ENCODE peak calls at places on chromosomes 3 and 15, in eight cellular contexts. A is pancreas; E is body of pancreas; B is lung; I is CD8-positive, alpha-beta memory T cell; J is AG04450; K is heart right ventricle; U is cardiac muscle cell. L is an unnamed sample.
A peak's percentile ranks its signal among the peaks of the same experiment; 100 is the strongest.

GRCh38 chr3:50873376-50874157 is 198.8 kb downstream of the DOCK3 start:
- DNase-seq in K (no peak), E (no peak), U (no peak), J (no peak), I (no peak), A (no peak), B (no peak), L (no peak)

GRCh38 chr15:47844437-47844836 is 127.1 kb downstream of the SEMA6D start:
- DNase-seq in E (no peak), J (no peak), U (no peak), K (no peak), B (no peak), A (no peak), I (no peak), L (no peak)

GRCh38 chr3:480070-480469 is 283.5 kb downstream of the CHL1 start:
- DNase-seq in K (no peak), U (no peak), E (no peak), I (no peak), J (no peak), A (no peak), B (no peak), L (no peak)

GRCh38 chr15:59313703-59314332 is 58.9 kb downstream of the MYO1E start:
- DNase-seq in A (peak; percentile 85), U (no peak), J (no peak), I (no peak), B (peak; percentile 79), E (peak; percentile 84), K (peak; percentile 63), L (no peak)

GRCh38 chr15:68442041-68442440 is 10.1 kb upstream of the ITGA11 start:
- DNase-seq in K (no peak), E (no peak), J (no peak), A (no peak), U (no peak), B (peak; percentile 27), I (no peak), L (no peak)

GRCh38 chr3:8882171-8882593 is 81.1 kb downstream of the RAD18 start:
- DNase-seq in K (no peak), U (no peak), E (no peak), A (no peak), I (no peak), J (no peak), B (no peak), L (no peak)

GRCh38 chr3:141255864-141256263 is 24.2 kb downstream of the PXYLP1 start:
- DNase-seq in K (no peak), A (no peak), E (peak; percentile 42), U (peak; percentile 29), I (peak; percentile 47), B (no peak), J (no peak), L (no peak)

GRCh38 chr15:98904466-98905048 is 103.0 kb downstream of the PGPEP1L start:
- DNase-seq in J (peak; percentile 39), A (no peak), U (no peak), K (no peak), B (no peak), I (no peak), E (no peak), L (no peak)

GRCh38 chr15:71484080-71484479 is 326.3 kb upstream of the NR2E3 start:
- DNase-seq in K (no peak), I (no peak), E (no peak), U (no peak), A (no peak), J (no peak), B (no peak), L (no peak)

GRCh38 chr3:149555941-149556340 is 81.4 kb downstream of the TM4SF4 start:
- DNase-seq in U (no peak), I (no peak), B (no peak), A (no peak), E (no peak), K (peak; percentile 32), J (no peak), L (no peak)

GRCh38 chr3:127693336-127693843 is 20.6 kb downstream of the ABTB1 start:
- DNase-seq in A (peak; percentile 33), E (no peak), U (no peak), I (no peak), J (no peak), K (peak; percentile 2), B (no peak), L (no peak)
- H3K27me3 ChIP-seq in A (no peaks in the 10 kb centered on the region), E (no peaks in the 10 kb centered on the region), U (no peaks in the 10 kb centered on the region), I (no peaks in the 10 kb centered on the region), J (no peaks in the 10 kb centered on the region), K (no peaks in the 10 kb centered on the region), B (no peaks in the 10 kb centered on the region), L (no peaks in the 10 kb centered on the region)

GRCh38 chr3:111681705-111682426 is 86.7 kb upstream of the ZBED2 start:
- DNase-seq in J (no peak), B (no peak), A (no peak), E (no peak), U (no peak), K (no peak), I (no peak), L (no peak)

GRCh38 chr3:111676177-111677021 is 81.3 kb upstream of the ZBED2 start:
- DNase-seq in K (no peak), A (no peak), I (no peak), B (no peak), U (no peak), E (peak; percentile 46), J (no peak), L (no peak)
- H3K4me3 ChIP-seq in K (no peak overlapping the region), A (no peak overlapping the region), I (peak overlapping the region; percentile 67), B (no peak overlapping the region), U (no peak overlapping the region), E (no peak overlapping the region), J (no peak overlapping the region), L (peak overlapping the region; percentile 72)

GRCh38 chr15:61374848-61375247 is 145.7 kb upstream of the RORA start:
- DNase-seq in K (no peak), B (no peak), U (no peak), J (no peak), I (no peak), A (no peak), E (no peak), L (no peak)
- H3K9me3 ChIP-seq in K (no peaks in the 10 kb centered on the region), B (no peaks in the 10 kb centered on the region), U (no peaks in the 10 kb centered on the region), J (no peaks in the 10 kb centered on the region), I (no peaks in the 10 kb centered on the region), A (no peaks in the 10 kb centered on the region), E (no peaks in the 10 kb centered on the region), L (no peaks in the 10 kb centered on the region)

GRCh38 chr15:89362203-89363101 is 27.8 kb upstream of the POLG start:
- DNase-seq in B (no peak), A (no peak), K (no peak), E (no peak), J (no peak), U (no peak), I (no peak), L (no peak)

GRCh38 chr15:89363133-89363532 is 28.5 kb upstream of the POLG start:
- DNase-seq in B (no peak), U (no peak), E (no peak), K (no peak), I (no peak), J (no peak), A (no peak), L (no peak)

GRCh38 chr15:89359471-89360293 is 25.1 kb upstream of the POLG start:
- DNase-seq in J (no peak), I (no peak), U (no peak), B (no peak), K (no peak), A (peak; percentile 44), E (no peak), L (no peak)

GRCh38 chr15:89360294-89360971 is 25.8 kb upstream of the POLG start:
- DNase-seq in A (no peak), I (no peak), U (no peak), J (no peak), B (no peak), E (no peak), K (no peak), L (no peak)

GRCh38 chr15:89361451-89362202 is 27.0 kb upstream of the POLG start:
- DNase-seq in U (peak; percentile 92), E (peak; percentile 76), I (peak; percentile 52), J (peak; percentile 11), K (peak; percentile 70), B (peak; percentile 61), A (peak; percentile 89), L (no peak)
- H3K27me3 ChIP-seq in U (peaks cover 100% of the 10 kb centered on the region), E (peaks cover 47% of the 10 kb centered on the region), I (peaks cover 79% of the 10 kb centered on the region), J (peaks cover 90% of the 10 kb centered on the region), K (peaks cover 96% of the 10 kb centered on the region), B (peaks cover 32% of the 10 kb centered on the region), A (no peaks in the 10 kb centered on the region), L (peaks cover 92% of the 10 kb centered on the region)

GRCh38 chr3:16675805-16676204 is 70.6 kb upstream of the DAZL start:
- DNase-seq in A (no peak), B (no peak), E (no peak), U (no peak), J (no peak), I (no peak), K (no peak), L (no peak)
- H3K4me3 ChIP-seq in A (no peak overlapping the region), B (no peak overlapping the region), E (no peak overlapping the region), U (no peak overlapping the region), J (no peak overlapping the region), I (no peak overlapping the region), K (no peak overlapping the region), L (no peak overlapping the region)

GRCh38 chr3:44722103-44722401 is 7.4 kb upstream of the ZNF501 start:
- DNase-seq in U (no peak), I (no peak), A (no peak), K (no peak), E (no peak), J (no peak), B (no peak), L (no peak)
- H3K9me3 ChIP-seq in U (peaks cover 4% of the 10 kb centered on the region), I (peaks cover 65% of the 10 kb centered on the region), A (peaks cover 15% of the 10 kb centered on the region), K (peaks cover 87% of the 10 kb centered on the region), E (no peaks in the 10 kb centered on the region), J (peaks cover 65% of the 10 kb centered on the region), B (peaks cover 75% of the 10 kb centered on the region), L (peaks cover 67% of the 10 kb centered on the region)

DNA sequence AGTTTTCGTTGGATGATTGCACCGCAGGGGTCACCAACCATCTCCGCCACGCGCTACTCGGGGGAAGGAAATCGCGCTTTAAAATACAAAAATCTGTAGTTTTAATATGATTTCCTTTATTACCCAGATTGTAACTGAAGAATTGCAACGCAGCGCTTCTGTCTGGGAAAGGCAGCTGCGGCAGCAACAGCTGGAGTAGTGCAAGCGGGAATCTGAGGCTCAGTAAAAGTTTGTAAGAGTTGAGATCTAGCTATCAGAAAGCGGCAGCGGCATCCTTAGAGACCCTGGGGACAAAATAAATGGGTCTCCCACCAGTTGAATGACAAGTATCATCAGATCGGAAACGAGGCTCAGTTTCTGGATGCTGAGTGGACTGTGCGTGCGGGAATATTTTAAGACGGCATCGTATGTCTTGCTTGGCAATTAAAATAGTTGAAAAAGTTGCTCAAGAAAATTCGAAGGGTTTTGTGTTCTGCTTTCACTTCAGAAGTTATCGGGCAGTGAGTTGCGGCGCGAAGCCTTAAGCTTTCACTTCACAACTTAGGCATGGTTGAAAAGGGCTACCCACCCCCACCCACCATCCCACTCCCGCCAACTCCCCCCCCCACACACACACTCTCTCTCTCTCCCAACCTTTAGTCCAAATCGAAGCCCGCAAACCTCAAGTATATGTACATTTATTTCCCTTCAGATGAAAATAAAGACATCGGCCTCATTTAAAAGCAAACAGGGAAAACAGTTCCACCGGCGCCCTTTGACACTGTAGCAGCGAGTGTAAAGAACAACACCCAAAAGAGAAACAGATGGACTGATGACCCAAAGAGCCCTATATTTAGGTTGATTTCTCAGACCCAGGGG is 2.6 kb downstream of the MECOM start:
- DNase-seq in E (peak; percentile 51), U (peak; percentile 20), B (no peak), I (peak; percentile 7), A (no peak), K (no peak), J (no peak), L (no peak)
- H3K27me3 ChIP-seq in E (no peaks in the 10 kb centered on the region), U (peaks cover 67% of the 10 kb centered on the region), B (no peaks in the 10 kb centered on the region), I (peaks cover 71% of the 10 kb centered on the region), A (no peaks in the 10 kb centered on the region), K (peaks cover 18% of the 10 kb centered on the region), J (peaks cover 43% of the 10 kb centered on the region), L (peaks cover 64% of the 10 kb centered on the region)

GRCh38 chr15:52789008-52789600 is 1.0 kb downstream of the ONECUT1 start:
- DNase-seq in I (no peak), A (peak; percentile 69), J (no peak), K (no peak), U (no peak), B (no peak), E (no peak), L (no peak)
- H3K4me3 ChIP-seq in I (no peak overlapping the region), A (peak overlapping the region; percentile 83), J (no peak overlapping the region), K (peak overlapping the region; percentile 52), U (peak overlapping the region; percentile 52), B (no peak overlapping the region), E (peak overlapping the region; percentile 57), L (peak overlapping the region; percentile 55)

L was measured in effector memory CD4-positive, alpha-beta T cell.